ENCODE peak calls at places on chromosome 13, in four cellular contexts. W is heart right ventricle, U is Panc1, R is brain microvascular endothelial cell. I is an unnamed sample. For H3K36me3, the result is how much of the 10 kb centered on the place peaks cover.

GRCh38 chr13:29508874-29509249 is 86.6 kb downstream of the SLC7A1 start:
- DNase-seq in W (no peak), U (no peak), R (no peak), I (no peak)

GRCh38 chr13:40153516-40153915 is 498.1 kb downstream of the COG6 start:
- DNase-seq in W (no peak), R (no peak), U (no peak), I (no peak)

GRCh38 chr13:64239372-64239771 is 2823.7 kb upstream of the PCDH20 start:
- DNase-seq in W (no peak), U (no peak), R (no peak), I (no peak)

GRCh38 chr13:80787604-80788003 is 446.7 kb upstream of the SPRY2 start:
- DNase-seq in U (no peak), W (no peak), R (no peak), I (no peak)

GRCh38 chr13:42233726-42234125 is 38.2 kb upstream of the AKAP11 start:
- DNase-seq in W (no peak), U (no peak), R (no peak), I (no peak)

GRCh38 chr13:87234981-87235380 is 436.2 kb upstream of the SLITRK5 start:
- DNase-seq in U (no peak), W (no peak), R (peak), I (no peak)

GRCh38 chr13:83940742-83941141 is 58.5 kb upstream of the SLITRK1 start:
- DNase-seq in U (no peak), R (no peak), W (no peak), I (no peak)

GRCh38 chr13:46211116-46211515 is 612 bp upstream of the LRRC63 start:
- DNase-seq in W (no peak), R (no peak), U (no peak), I (no peak)

GRCh38 chr13:62418872-62419271 is 1003.2 kb upstream of the PCDH20 start:
- DNase-seq in R (no peak), U (no peak), W (no peak), I (no peak)

GRCh38 chr13:50511877-50512332 is 331.6 kb downstream of the DLEU7 start:
- DNase-seq in R (no peak), U (no peak), W (no peak), I (no peak)

GRCh38 chr13:52899206-52899605 is 50.8 kb upstream of the PCDH8 start:
- DNase-seq in W (no peak), U (no peak), R (no peak), I (no peak)

GRCh38 chr13:39945226-39945625 is 289.8 kb downstream of the COG6 start:
- DNase-seq in U (no peak), R (no peak), W (no peak), I (peak)

GRCh38 chr13:90382425-90382824 is 965.1 kb upstream of the MIR17HG start:
- DNase-seq in R (no peak), U (no peak), W (no peak), I (no peak)

GRCh38 chr13:64051278-64051677 is 2635.6 kb upstream of the PCDH20 start:
- DNase-seq in W (no peak), R (no peak), U (no peak), I (no peak)

GRCh38 chr13:102571075-102571474 is 25.7 kb upstream of the TPP2 start:
- DNase-seq in U (no peak), W (no peak), R (no peak), I (no peak)

GRCh38 chr13:41411536-41411935 is 45.8 kb upstream of the RGCC start:
- DNase-seq in W (peak), R (peak), U (no peak), I (no peak)

GRCh38 chr13:98171806-98172569 is 5.1 kb downstream of the RNF113B start:
- DNase-seq in W (peak), R (peak), U (no peak), I (peak)

GRCh38 chr13:55394470-55394869 is 1746.2 kb upstream of the PRR20A start:
- DNase-seq in U (no peak), W (no peak), R (no peak), I (no peak)

GRCh38 chr13:97979556-97979955 is 26.1 kb downstream of the IPO5 start:
- DNase-seq in U (no peak), W (no peak), R (no peak), I (no peak)

GRCh38 chr13:48156466-48156865 is 61.6 kb upstream of the MED4 start:
- DNase-seq in W (no peak), U (no peak), R (no peak), I (no peak)

GRCh38 chr13:25752957-25753540 is 298.8 kb downstream of the SHISA2 start:
- DNase-seq in W (peak), U (no peak), R (peak), I (peak)

GRCh38 chr13:33637978-33638743 is 179.8 kb upstream of the RFC3 start:
- DNase-seq in U (no peak), W (no peak), R (peak), I (no peak)

GRCh38 chr13:59982631-59983382 is 180.9 kb downstream of the DIAPH3 start:
- DNase-seq in U (no peak), W (no peak), R (peak), I (no peak)

GRCh38 chr13:40401911-40402776 is 264.3 kb downstream of the FOXO1 start:
- DNase-seq in W (peak), U (no peak), R (peak), I (no peak)

GRCh38 chr13:50844181-50844875 is 836 bp upstream of the DLEU7 start:
- DNase-seq in U (no peak), W (no peak), R (no peak), I (no peak)

GRCh38 chr13:113828282-113828825 is 35.5 kb downstream of the GAS6 start:
- DNase-seq in U (no peak), R (no peak), W (no peak), I (no peak)
- H3K36me3 ChIP-seq in U (under half), R (under half), W (under half), I (under half)

DNA sequence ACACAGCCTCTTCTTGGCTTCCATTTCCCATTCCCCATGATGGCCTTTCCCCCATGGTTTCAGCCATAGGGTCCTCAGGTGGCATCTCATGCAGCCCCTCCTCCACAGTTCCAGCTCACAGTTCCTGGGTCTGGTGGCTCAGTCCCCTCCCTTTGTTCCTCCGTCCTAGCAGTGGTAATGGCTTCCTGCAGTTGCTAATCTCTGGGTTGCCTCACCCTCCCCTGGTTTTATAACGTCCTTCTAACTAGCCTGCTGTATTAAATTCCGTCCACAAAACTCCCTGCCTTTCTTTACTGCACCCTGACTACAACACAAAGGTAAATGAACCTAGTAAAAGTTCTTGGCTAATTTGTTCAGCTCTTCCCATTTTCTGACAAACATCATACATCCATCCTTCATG is 30.9 kb downstream of the CCDC70 start:
- DNase-seq in R (no peak), W (no peak), U (no peak), I (no peak)
- H3K36me3 ChIP-seq in R (under half), W (under half), U (under half), I (under half)

GRCh38 chr13:24459234-24459633 is 53.3 kb downstream of the PARP4 start:
- DNase-seq in W (no peak), U (no peak), R (peak), I (no peak)

GRCh38 chr13:24460256-24460655 is 52.3 kb downstream of the PARP4 start:
- DNase-seq in U (no peak), W (no peak), R (no peak), I (no peak)

GRCh38 chr13:24458736-24459135 is 53.8 kb downstream of the PARP4 start:
- DNase-seq in R (peak), W (no peak), U (no peak), I (no peak)

GRCh38 chr13:24463078-24463477 is 49.5 kb downstream of the PARP4 start:
- DNase-seq in W (no peak), R (no peak), U (no peak), I (no peak)
- H3K36me3 ChIP-seq in W (under half), R (under half), U (under half), I (under half)

DNA sequence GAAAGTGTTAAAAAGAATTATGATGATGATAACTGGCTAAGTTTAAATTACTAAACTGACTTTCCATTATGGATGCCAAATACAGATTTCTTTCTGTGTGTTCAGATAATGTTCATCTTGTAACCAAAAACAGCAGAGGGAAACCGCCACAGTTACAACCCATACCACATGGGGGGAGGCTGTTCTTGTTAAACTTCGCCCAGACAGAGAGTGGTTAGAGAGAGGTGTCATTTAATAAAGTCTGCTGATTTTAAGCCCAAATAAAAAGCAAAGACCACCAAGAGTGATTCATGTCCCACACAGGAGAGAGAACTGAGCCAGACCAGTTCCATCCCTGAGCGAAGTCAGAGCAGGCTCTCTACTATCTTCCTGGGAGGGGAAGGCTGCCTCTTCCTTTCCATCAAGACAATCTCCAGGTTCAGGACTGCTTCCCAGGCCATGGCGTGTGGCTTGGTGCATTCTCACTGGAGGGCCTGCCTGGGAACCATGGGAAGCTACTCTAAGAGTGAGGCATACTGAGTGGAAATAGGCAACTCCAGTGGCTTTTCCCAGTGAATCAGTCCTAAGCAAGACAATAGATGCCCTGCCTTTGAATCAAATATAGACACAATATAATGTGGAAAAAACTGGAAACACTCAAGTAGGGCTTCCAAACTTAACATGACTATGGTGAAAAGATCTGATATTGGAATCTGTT is 18.2 kb downstream of the EFNB2 start:
- DNase-seq in W (no peak), U (no peak), R (no peak), I (no peak)
- H3K36me3 ChIP-seq in W (under half), U (under half), R (under half), I (under half)

GRCh38 chr13:20017365-20017711 is 58.8 kb downstream of the ZMYM2 start:
- DNase-seq in W (no peak), U (no peak), R (no peak), I (no peak)
- H3K36me3 ChIP-seq in W (under half), U (under half), R (under half), I (under half)

GRCh38 chr13:32281083-32281482 is 34.1 kb downstream of the ZAR1L start:
- DNase-seq in W (no peak), U (no peak), R (no peak), I (no peak)
- H3K36me3 ChIP-seq in W (under half), U (under half), R (under half), I (under half)

GRCh38 chr13:112513761-112514160 is 74.2 kb downstream of the TUBGCP3 start:
- DNase-seq in W (no peak), U (no peak), R (no peak), I (no peak)
- H3K36me3 ChIP-seq in W (under half), U (under half), R (under half), I (under half)

GRCh38 chr13:100338265-100338664 is 249.4 kb downstream of the PCCA start:
- DNase-seq in W (no peak), U (no peak), R (no peak), I (no peak)
- H3K36me3 ChIP-seq in W (under half), U (under half), R (under half), I (under half)

GRCh38 chr13:94608586-94608985 is 6.9 kb downstream of the GPR180 start:
- DNase-seq in W (no peak), R (no peak), U (no peak), I (no peak)

GRCh38 chr13:94609196-94609595 is 7.5 kb downstream of the GPR180 start:
- DNase-seq in W (no peak), R (no peak), U (no peak), I (no peak)

GRCh38 chr13:94607939-94608338 is 6.3 kb downstream of the GPR180 start:
- DNase-seq in U (no peak), W (no peak), R (no peak), I (no peak)

GRCh38 chr13:94610475-94610874 is 8.8 kb downstream of the GPR180 start:
- DNase-seq in W (no peak), R (no peak), U (no peak), I (no peak)

DNA sequence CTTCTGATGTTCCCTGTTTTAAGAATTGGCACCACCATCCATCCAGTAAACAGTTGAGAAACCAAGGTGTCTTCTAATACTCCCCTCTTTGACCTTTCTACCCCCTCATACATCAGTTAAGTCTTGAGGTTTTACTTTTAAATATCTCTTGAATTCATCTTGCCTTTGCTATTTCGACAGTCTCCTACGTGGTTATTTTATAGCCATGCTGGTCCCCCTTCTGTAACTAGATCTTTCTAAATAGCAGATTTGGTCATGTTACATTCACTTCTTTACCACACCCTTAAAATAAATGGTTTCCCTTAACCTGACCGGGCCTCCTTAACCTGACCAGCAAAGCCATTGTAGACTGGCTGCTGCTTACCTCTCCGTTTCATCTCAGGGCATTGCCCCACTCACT is 5.4 kb downstream of the GPR180 start:
- DNase-seq in R (no peak), W (no peak), U (no peak), I (no peak)
- H3K36me3 ChIP-seq in R (under half), W (under half), U (under half), I (under half)

GRCh38 chr13:21573920-21574712 is 29.9 kb downstream of the MICU2 start:
- DNase-seq in W (no peak), U (no peak), R (no peak), I (no peak)
- H3K36me3 ChIP-seq in W (under half), U (under half), R (under half), I (under half)